ENCODE peak calls at places on chromosomes 6 and 20, in five cellular contexts. One of them, this sample, is unnamed. For H3K4me1, the result is how much of the 10 kb centered on the place peaks cover.

GRCh38 chr20:38106461-38106860 is 58.6 kb downstream of the TGM2 start:
- DNase-seq in upper lobe of right lung: no peak
- DNase-seq in fibroblast of lung: no peak
- DNase-seq in BE2C: no peak
- DNase-seq in astrocyte: no peak
- DNase-seq in this sample: no peak

GRCh38 chr6:135182120-135182992 is 1.2 kb downstream of the MYB start:
- DNase-seq in upper lobe of right lung: peak
- DNase-seq in astrocyte: no peak
- DNase-seq in BE2C: peak
- DNase-seq in fibroblast of lung: peak
- DNase-seq in this sample: peak

GRCh38 chr20:44398303-44398702 is 42.8 kb downstream of the HNF4A start:
- DNase-seq in astrocyte: peak
- DNase-seq in BE2C: no peak
- DNase-seq in fibroblast of lung: peak
- DNase-seq in upper lobe of right lung: no peak
- DNase-seq in this sample: no peak

GRCh38 chr20:59825944-59826759 is 107.3 kb downstream of the SYCP2 start:
- DNase-seq in astrocyte: no peak
- DNase-seq in upper lobe of right lung: peak
- DNase-seq in BE2C: no peak
- DNase-seq in fibroblast of lung: no peak
- DNase-seq in this sample: no peak

GRCh38 chr6:49328051-49328450 is 135.0 kb downstream of the MMUT start:
- DNase-seq in fibroblast of lung: no peak
- DNase-seq in astrocyte: no peak
- DNase-seq in BE2C: peak
- DNase-seq in upper lobe of right lung: no peak
- DNase-seq in this sample: no peak

GRCh38 chr6:89007209-89008001 is 44.0 kb upstream of the RNGTT start:
- DNase-seq in astrocyte: no peak
- DNase-seq in BE2C: no peak
- DNase-seq in upper lobe of right lung: no peak
- DNase-seq in fibroblast of lung: peak
- DNase-seq in this sample: peak

GRCh38 chr6:51844391-51844735 is 243.1 kb downstream of the PKHD1 start:
- DNase-seq in fibroblast of lung: no peak
- DNase-seq in astrocyte: no peak
- DNase-seq in BE2C: peak
- DNase-seq in upper lobe of right lung: no peak
- DNase-seq in this sample: peak

GRCh38 chr20:49475292-49475691 is 7.2 kb downstream of the KCNB1 start:
- DNase-seq in upper lobe of right lung: no peak
- DNase-seq in astrocyte: no peak
- DNase-seq in BE2C: no peak
- DNase-seq in fibroblast of lung: no peak
- DNase-seq in this sample: no peak

GRCh38 chr6:45568626-45569025 is 190.9 kb upstream of the SUPT3H start:
- DNase-seq in upper lobe of right lung: no peak
- DNase-seq in BE2C: no peak
- DNase-seq in astrocyte: no peak
- DNase-seq in fibroblast of lung: no peak
- DNase-seq in this sample: no peak

GRCh38 chr20:16537025-16537665 is 36.1 kb downstream of the KIF16B start:
- DNase-seq in fibroblast of lung: no peak
- DNase-seq in upper lobe of right lung: no peak
- DNase-seq in BE2C: no peak
- DNase-seq in astrocyte: no peak
- DNase-seq in this sample: no peak

GRCh38 chr20:23684261-23684660 is 4.6 kb downstream of the CST4 start:
- DNase-seq in astrocyte: no peak
- DNase-seq in fibroblast of lung: no peak
- DNase-seq in upper lobe of right lung: no peak
- DNase-seq in BE2C: no peak
- DNase-seq in this sample: no peak

GRCh38 chr20:49283703-49284625 is 6.1 kb upstream of the ZNFX1 start:
- DNase-seq in upper lobe of right lung: no peak
- DNase-seq in BE2C: no peak
- DNase-seq in fibroblast of lung: no peak
- DNase-seq in astrocyte: no peak
- DNase-seq in this sample: peak

GRCh38 chr6:143772662-143773061 is 70.5 kb upstream of the LTV1 start:
- DNase-seq in fibroblast of lung: no peak
- DNase-seq in upper lobe of right lung: no peak
- DNase-seq in astrocyte: no peak
- DNase-seq in BE2C: no peak
- DNase-seq in this sample: no peak

GRCh38 chr6:123967900-123968299 is 164.2 kb downstream of the NKAIN2 start:
- DNase-seq in BE2C: no peak
- DNase-seq in upper lobe of right lung: no peak
- DNase-seq in astrocyte: no peak
- DNase-seq in fibroblast of lung: no peak
- DNase-seq in this sample: no peak

GRCh38 chr6:78020586-78020985 is 367.7 kb downstream of the MEI4 start:
- DNase-seq in upper lobe of right lung: no peak
- DNase-seq in astrocyte: no peak
- DNase-seq in BE2C: no peak
- DNase-seq in fibroblast of lung: no peak
- DNase-seq in this sample: no peak
- H3K4me3 ChIP-seq in upper lobe of right lung: no peak
- H3K4me3 ChIP-seq in astrocyte: no peak
- H3K4me3 ChIP-seq in BE2C: no peak
- H3K4me3 ChIP-seq in fibroblast of lung: no peak
- H3K4me3 ChIP-seq in this sample: no peak

DNA sequence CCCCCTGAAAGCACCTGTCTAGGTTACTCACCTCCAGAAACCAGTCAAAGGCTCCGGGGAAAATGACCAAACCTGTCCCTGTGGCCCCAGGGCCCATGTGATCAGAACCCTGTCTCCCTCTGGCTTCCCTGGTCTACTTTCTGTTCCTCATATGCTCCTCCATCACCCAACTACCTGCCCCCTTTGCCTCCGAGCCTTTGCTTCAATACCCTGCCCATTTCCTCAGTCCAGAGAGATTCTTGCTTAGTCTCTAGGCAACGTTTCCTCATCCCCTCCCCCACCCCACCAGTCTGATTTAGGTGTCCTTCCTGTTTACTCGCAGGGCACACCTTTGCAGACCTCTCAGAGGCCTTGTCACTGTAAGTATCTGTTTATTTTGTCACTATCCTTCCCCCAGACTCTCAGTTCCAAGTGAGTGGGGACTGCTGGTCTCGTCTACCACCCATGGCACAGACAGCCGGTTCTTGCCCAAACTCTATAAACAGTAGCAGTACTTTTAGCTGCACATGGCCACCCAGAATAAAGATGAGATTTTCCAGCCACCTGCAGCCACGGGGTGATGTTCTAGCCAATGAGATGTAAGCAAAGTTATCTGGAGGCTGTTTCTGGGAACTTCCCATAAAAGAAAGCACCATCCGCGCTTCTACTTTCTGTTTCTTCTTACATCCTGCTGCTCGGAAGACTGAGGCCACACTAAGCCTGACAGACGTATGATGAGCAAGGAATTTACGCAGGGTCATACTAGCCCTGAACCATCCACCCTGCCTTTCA is 13.3 kb downstream of the ELOVL5 start:
- DNase-seq in fibroblast of lung: no peak
- DNase-seq in upper lobe of right lung: no peak
- DNase-seq in astrocyte: no peak
- DNase-seq in BE2C: no peak
- DNase-seq in this sample: no peak
- H3K4me1 ChIP-seq in fibroblast of lung: under half
- H3K4me1 ChIP-seq in upper lobe of right lung: under half
- H3K4me1 ChIP-seq in astrocyte: under half
- H3K4me1 ChIP-seq in BE2C: under half
- H3K4me1 ChIP-seq in this sample: under half

GRCh38 chr6:149830731-149831379 is 33.3 kb downstream of the LRP11 start:
- DNase-seq in upper lobe of right lung: no peak
- DNase-seq in BE2C: no peak
- DNase-seq in fibroblast of lung: peak
- DNase-seq in astrocyte: peak
- DNase-seq in this sample: no peak
- H3K4me3 ChIP-seq in upper lobe of right lung: no peak
- H3K4me3 ChIP-seq in BE2C: no peak
- H3K4me3 ChIP-seq in fibroblast of lung: no peak
- H3K4me3 ChIP-seq in astrocyte: no peak
- H3K4me3 ChIP-seq in this sample: no peak

GRCh38 chr6:32183030-32183429 is 1.0 kb downstream of the AGER start:
- DNase-seq in fibroblast of lung: no peak
- DNase-seq in astrocyte: no peak
- DNase-seq in BE2C: no peak
- DNase-seq in upper lobe of right lung: no peak
- DNase-seq in this sample: no peak

GRCh38 chr6:32181890-32182529 is 2.0 kb downstream of the AGER start:
- DNase-seq in astrocyte: no peak
- DNase-seq in upper lobe of right lung: no peak
- DNase-seq in BE2C: no peak
- DNase-seq in fibroblast of lung: no peak
- DNase-seq in this sample: no peak

GRCh38 chr6:32182617-32183016 is 1.4 kb downstream of the AGER start:
- DNase-seq in upper lobe of right lung: no peak
- DNase-seq in astrocyte: no peak
- DNase-seq in BE2C: no peak
- DNase-seq in fibroblast of lung: no peak
- DNase-seq in this sample: no peak

GRCh38 chr6:32183483-32184083 is 470 bp downstream of the AGER start:
- DNase-seq in astrocyte: no peak
- DNase-seq in BE2C: no peak
- DNase-seq in fibroblast of lung: no peak
- DNase-seq in upper lobe of right lung: no peak
- DNase-seq in this sample: no peak

DNA sequence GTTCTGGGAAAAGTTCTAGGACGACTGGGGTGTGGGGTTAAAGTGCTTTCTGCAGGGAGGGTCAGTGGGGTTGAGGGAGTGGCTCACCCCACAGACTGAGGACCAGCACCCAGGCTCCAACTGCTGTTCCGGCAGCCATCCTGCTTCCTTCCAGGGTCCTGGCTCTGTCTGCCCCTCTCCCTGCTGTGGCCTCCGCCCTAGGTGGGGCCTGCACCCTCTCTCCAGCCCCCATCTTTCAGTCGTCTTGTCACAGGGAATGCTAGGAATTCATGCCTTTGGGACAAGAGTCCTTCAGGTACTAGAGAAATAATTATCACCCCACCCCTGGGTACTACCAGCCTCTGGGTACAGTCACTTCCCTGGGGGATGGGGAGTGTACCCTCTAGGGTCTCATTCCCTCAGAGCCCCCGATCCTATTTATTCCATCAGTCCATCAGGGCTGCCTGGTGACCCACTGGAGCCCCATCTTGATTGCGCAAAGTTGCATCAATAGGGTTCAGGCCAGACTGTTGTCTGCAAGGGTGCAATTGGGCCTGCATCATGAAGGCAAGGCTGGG is at the start of gene AGER:
- DNase-seq in astrocyte: no peak
- DNase-seq in fibroblast of lung: no peak
- DNase-seq in BE2C: no peak
- DNase-seq in upper lobe of right lung: no peak
- DNase-seq in this sample: no peak
- H3K4me1 ChIP-seq in astrocyte: under half
- H3K4me1 ChIP-seq in fibroblast of lung: under half
- H3K4me1 ChIP-seq in BE2C: under half
- H3K4me1 ChIP-seq in upper lobe of right lung: under half
- H3K4me1 ChIP-seq in this sample: under half

DNA sequence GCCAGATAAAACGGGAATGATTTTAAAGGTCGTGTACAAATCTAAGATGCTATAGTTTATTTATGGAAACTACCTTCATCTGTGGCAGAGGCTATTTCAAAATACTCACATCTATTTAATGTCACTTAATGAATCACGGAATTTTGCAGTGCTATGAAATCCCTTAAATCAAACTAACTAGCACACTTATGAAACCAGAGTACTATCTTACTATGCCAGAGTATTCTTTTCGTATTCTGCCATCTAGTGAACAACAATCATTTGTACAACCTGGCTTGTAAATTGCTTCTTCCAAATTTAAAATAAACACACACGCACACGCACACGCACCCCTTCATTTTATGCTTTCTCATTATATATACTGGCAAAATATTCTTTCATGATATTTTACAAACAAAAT is 78.0 kb upstream of the BMP5 start:
- DNase-seq in upper lobe of right lung: no peak
- DNase-seq in astrocyte: peak
- DNase-seq in fibroblast of lung: peak
- DNase-seq in BE2C: no peak
- DNase-seq in this sample: peak
- H3K4me3 ChIP-seq in upper lobe of right lung: peak
- H3K4me3 ChIP-seq in astrocyte: no peak
- H3K4me3 ChIP-seq in fibroblast of lung: peak
- H3K4me3 ChIP-seq in BE2C: peak
- H3K4me3 ChIP-seq in this sample: peak

GRCh38 chr6:40285535-40285934 is 301.6 kb downstream of the LRFN2 start:
- DNase-seq in fibroblast of lung: no peak
- DNase-seq in astrocyte: no peak
- DNase-seq in BE2C: no peak
- DNase-seq in upper lobe of right lung: no peak
- DNase-seq in this sample: no peak

GRCh38 chr6:40288919-40289318 is 298.2 kb downstream of the LRFN2 start:
- DNase-seq in fibroblast of lung: no peak
- DNase-seq in BE2C: no peak
- DNase-seq in upper lobe of right lung: no peak
- DNase-seq in astrocyte: no peak
- DNase-seq in this sample: no peak

GRCh38 chr6:40287296-40287820 is 299.8 kb downstream of the LRFN2 start:
- DNase-seq in BE2C: no peak
- DNase-seq in upper lobe of right lung: no peak
- DNase-seq in fibroblast of lung: no peak
- DNase-seq in astrocyte: no peak
- DNase-seq in this sample: peak

GRCh38 chr6:40286027-40286426 is 301.1 kb downstream of the LRFN2 start:
- DNase-seq in astrocyte: no peak
- DNase-seq in BE2C: no peak
- DNase-seq in fibroblast of lung: no peak
- DNase-seq in upper lobe of right lung: no peak
- DNase-seq in this sample: no peak

DNA sequence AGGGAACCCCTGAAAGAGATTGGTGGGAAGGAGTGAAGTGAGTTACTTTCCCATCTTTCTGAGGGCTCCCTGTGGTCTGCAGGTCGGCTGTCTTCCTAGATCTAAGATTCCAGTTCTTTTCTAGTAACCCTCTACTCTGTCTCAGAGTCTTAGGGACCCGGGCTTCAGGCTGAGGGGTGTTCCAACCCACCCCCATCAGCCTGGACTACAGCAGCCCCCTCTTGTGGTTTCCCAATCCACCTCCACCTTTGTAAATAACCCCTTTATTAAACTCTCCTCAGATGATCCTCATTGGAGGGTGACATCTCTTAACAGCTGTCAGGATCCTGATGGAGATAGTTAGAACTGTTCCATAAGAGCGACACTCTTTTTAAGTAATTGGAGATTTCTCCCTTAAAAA is 300.4 kb downstream of the LRFN2 start:
- DNase-seq in astrocyte: no peak
- DNase-seq in upper lobe of right lung: no peak
- DNase-seq in BE2C: no peak
- DNase-seq in fibroblast of lung: no peak
- DNase-seq in this sample: no peak
- H3K4me1 ChIP-seq in astrocyte: under half
- H3K4me1 ChIP-seq in upper lobe of right lung: under half
- H3K4me1 ChIP-seq in BE2C: under half
- H3K4me1 ChIP-seq in fibroblast of lung: under half
- H3K4me1 ChIP-seq in this sample: under half